ENCODE peak calls at places on chromosomes 16 and 17, in five cellular contexts. U is A172, J is T-helper 1 cell, B is NCI-H2081 treated with DMSO at 0.1 percent for 48 hours, I is skeletal muscle cell. H is an unnamed sample.

GRCh38 chr16:86222541-86222940 is 287.8 kb upstream of the FOXF1 start:
- DNase-seq in U (peak), J (no peak), B (no peak), I (no peak), H (peak)

GRCh38 chr17:71251276-71251675 is 869.5 kb upstream of the SOX9 start:
- DNase-seq in U (peak), J (no peak), B (no peak), I (peak), H (no peak)

GRCh38 chr16:50457423-50457822 is 88.6 kb upstream of the BRD7 start:
- DNase-seq in U (peak), J (no peak), B (no peak), I (no peak), H (no peak)

GRCh38 chr16:55297062-55297909 is 26.7 kb upstream of the IRX6 start:
- DNase-seq in U (no peak), J (no peak), B (no peak), I (no peak), H (peak)

GRCh38 chr16:80743772-80744171 is 60.6 kb downstream of the CDYL2 start:
- DNase-seq in U (no peak), J (no peak), B (no peak), I (no peak), H (no peak)

GRCh38 chr17:43713494-43714162 is 45.0 kb downstream of the SOST start:
- DNase-seq in U (no peak), J (no peak), B (no peak), I (no peak), H (peak)

GRCh38 chr17:11144358-11145233 is 96.4 kb upstream of the SHISA6 start:
- DNase-seq in U (peak), J (no peak), B (no peak), I (no peak), H (peak)

GRCh38 chr17:72590382-72590781 is 469.6 kb downstream of the SOX9 start:
- DNase-seq in U (peak), J (no peak), B (no peak), I (no peak), H (no peak)

GRCh38 chr16:14196539-14196938 is 125.4 kb downstream of the MRTFB start:
- DNase-seq in U (no peak), J (no peak), B (no peak), I (no peak), H (no peak)

GRCh38 chr17:35890774-35891155 is 10.6 kb upstream of the CCL5 start:
- DNase-seq in U (no peak), J (peak), B (no peak), I (no peak), H (peak)

GRCh38 chr16:67655363-67655762 is 4.7 kb downstream of the ACD start:
- DNase-seq in U (no peak), J (no peak), B (no peak), I (no peak), H (no peak)

GRCh38 chr17:11140028-11140427 is 101.0 kb upstream of the SHISA6 start:
- DNase-seq in U (no peak), J (no peak), B (no peak), I (no peak), H (no peak)

GRCh38 chr16:84817613-84818012 is 2.2 kb upstream of the CRISPLD2 start:
- DNase-seq in U (no peak), J (no peak), B (no peak), I (no peak), H (no peak)

GRCh38 chr16:677306-678190 is 2.1 kb downstream of the RHBDL1 start:
- DNase-seq in U (no peak), J (no peak), B (no peak), I (no peak), H (peak)

GRCh38 chr17:67452681-67453554 is 75.8 kb downstream of the PITPNC1 start:
- DNase-seq in U (no peak), J (no peak), B (no peak), I (no peak), H (no peak)

GRCh38 chr16:386641-387156 is 4.9 kb upstream of the PGAP6 start:
- DNase-seq in U (no peak), J (no peak), B (no peak), I (no peak), H (no peak)

GRCh38 chr17:56297142-56297541 is 143.9 kb downstream of the ANKFN1 start:
- DNase-seq in U (peak), J (no peak), B (no peak), I (no peak), H (no peak)

GRCh38 chr17:50523208-50523607 is 9.3 kb upstream of the EPN3 start:
- DNase-seq in U (no peak), J (no peak), B (no peak), I (no peak), H (no peak)

GRCh38 chr16:27326738-27327585 is 13.2 kb downstream of the IL4R start:
- DNase-seq in U (peak), J (no peak), B (no peak), I (peak), H (peak)

GRCh38 chr17:4837471-4838305 is 4.5 kb downstream of the MINK1 start:
- DNase-seq in U (no peak), J (no peak), B (no peak), I (no peak), H (no peak)

GRCh38 chr16:87728026-87728425 is 37.8 kb downstream of the KLHDC4 start:
- DNase-seq in U (peak), J (no peak), B (no peak), I (no peak), H (no peak)

GRCh38 chr16:54171855-54172537 is 114.6 kb downstream of the IRX3 start:
- DNase-seq in U (no peak), J (no peak), B (peak), I (peak), H (peak)

GRCh38 chr16:53285236-53285635 is 149.0 kb upstream of the RBL2 start:
- DNase-seq in U (no peak), J (no peak), B (no peak), I (no peak), H (no peak)

GRCh38 chr17:8701754-8702153 is 42.9 kb downstream of the CCDC42 start:
- DNase-seq in U (no peak), J (no peak), B (no peak), I (no peak), H (no peak)

GRCh38 chr17:71436479-71436878 is 684.3 kb upstream of the SOX9 start:
- DNase-seq in U (no peak), J (no peak), B (no peak), I (no peak), H (no peak)

GRCh38 chr16:83967838-83968482 is at the start of gene NECAB2:
- DNase-seq in U (no peak), J (no peak), B (no peak), I (no peak), H (peak)

GRCh38 chr16:85326113-85326793 is 214.0 kb upstream of the CIBAR2 start:
- DNase-seq in U (no peak), J (no peak), B (no peak), I (no peak), H (no peak)

GRCh38 chr17:58311429-58311894 is 17.1 kb downstream of the TSPOAP1 start:
- DNase-seq in U (no peak), J (no peak), B (no peak), I (no peak), H (no peak)

GRCh38 chr16:81537721-81538561 is 93.3 kb downstream of the CMIP start:
- DNase-seq in U (no peak), J (no peak), B (no peak), I (peak), H (no peak)

GRCh38 chr16:81711609-81712329 is 67.3 kb upstream of the PLCG2 start:
- DNase-seq in U (peak), J (no peak), B (no peak), I (peak), H (peak)

GRCh38 chr16:26987631-26988030 is 79.1 kb upstream of the C16orf82 start:
- DNase-seq in U (no peak), J (no peak), B (no peak), I (peak), H (no peak)

GRCh38 chr16:85019659-85020245 is 7.8 kb upstream of the KIAA0513 start:
- DNase-seq in U (no peak), J (no peak), B (no peak), I (no peak), H (no peak)

GRCh38 chr16:10114411-10114810 is 67.8 kb downstream of the GRIN2A start:
- DNase-seq in U (no peak), J (no peak), B (no peak), I (no peak), H (no peak)

GRCh38 chr17:21457051-21458026 is 81.2 kb downstream of the KCNJ12 start:
- DNase-seq in U (peak), J (peak), B (no peak), I (peak), H (peak)